ENCODE peak calls at places on chromosome 12, in nine cellular contexts. L, H, D, K, Y, R, J, V and A are unnamed samples.

GRCh38 chr12:93944196-93944595 is 204.2 kb upstream of the PLXNC1 start:
- DNase-seq in Y (no peak), V (no peak), L (no peak), D (no peak), J (no peak), R (no peak), K (peak; percentile 85), H (no peak), A (no peak)

GRCh38 chr12:27578689-27579372 is 54.8 kb downstream of the PPFIBP1 start:
- DNase-seq in R (no peak), Y (no peak), D (no peak), J (no peak), V (no peak), H (no peak), L (no peak), K (no peak), A (no peak)

GRCh38 chr12:118060301-118061010 is 523 bp downstream of the WSB2 start:
- DNase-seq in H (peak; percentile 49), R (peak; percentile 70), J (no peak), V (no peak), D (no peak), Y (peak; percentile 38), K (peak; percentile 66), L (peak; percentile 24), A (no peak)

GRCh38 chr12:68497112-68497511 is 113.6 kb upstream of the RAP1B start:
- DNase-seq in D (no peak), K (no peak), Y (no peak), J (no peak), R (no peak), L (no peak), V (no peak), H (no peak), A (no peak)

GRCh38 chr12:52617403-52617785 is 965 bp downstream of the KRT73 start:
- DNase-seq in K (no peak), R (no peak), L (no peak), J (no peak), H (no peak), Y (no peak), D (no peak), V (no peak), A (no peak)

GRCh38 chr12:48817957-48818830 is at the start of gene CACNB3:
- DNase-seq in K (peak; percentile 72), Y (peak; percentile 51), V (no peak), L (peak; percentile 89), H (peak; percentile 92), R (peak; percentile 83), D (peak; percentile 90), J (peak; percentile 57), A (peak; percentile 61)

GRCh38 chr12:98320026-98320425 is 195.4 kb upstream of the TMPO start:
- DNase-seq in H (no peak), L (no peak), D (no peak), V (no peak), J (no peak), Y (no peak), R (no peak), K (no peak), A (no peak)

GRCh38 chr12:1949771-1950470 is 31.5 kb upstream of the CACNA2D4 start:
- DNase-seq in H (no peak), L (no peak), Y (no peak), V (no peak), R (no peak), D (no peak), J (no peak), K (peak; percentile 11), A (no peak)

GRCh38 chr12:132560421-132560830 is 50.0 kb downstream of the LRCOL1 start:
- DNase-seq in J (peak; percentile 10), K (peak; percentile 33), H (peak; percentile 70), Y (peak; percentile 46), V (no peak), L (peak; percentile 56), R (peak; percentile 58), D (peak; percentile 82), A (peak; percentile 47)

GRCh38 chr12:112530941-112531340 is 112.2 kb downstream of the PTPN11 start:
- DNase-seq in Y (no peak), D (no peak), V (no peak), R (no peak), H (no peak), J (no peak), K (no peak), L (no peak), A (no peak)

GRCh38 chr12:78470354-78471195 is 394.0 kb upstream of the SYT1 start:
- DNase-seq in R (peak; percentile 43), K (peak; percentile 63), Y (peak; percentile 64), D (peak; percentile 6), L (peak; percentile 72), J (peak; percentile 60), H (peak; percentile 60), V (peak; percentile 37), A (peak; percentile 41)

GRCh38 chr12:76927170-76927784 is 48.5 kb upstream of the CSRP2 start:
- DNase-seq in Y (peak; percentile 70), D (peak; percentile 49), R (peak; percentile 35), J (peak; percentile 21), L (peak; percentile 90), K (peak; percentile 64), H (peak; percentile 75), V (peak; percentile 27), A (peak; percentile 43)

GRCh38 chr12:52351196-52352059 is 15.9 kb downstream of the KRT85 start:
- DNase-seq in V (no peak), R (no peak), Y (no peak), J (peak; percentile 57), L (no peak), H (no peak), K (no peak), D (no peak), A (no peak)

GRCh38 chr12:65643171-65643570 is 181.1 kb upstream of the HMGA2 start:
- DNase-seq in R (no peak), L (no peak), D (no peak), Y (peak; percentile 48), V (no peak), K (no peak), H (no peak), J (no peak), A (no peak)

GRCh38 chr12:1796515-1797010 is 23.8 kb upstream of the LRTM2 start:
- DNase-seq in L (peak; percentile 51), R (no peak), Y (no peak), J (peak; percentile 27), H (no peak), K (peak; percentile 66), V (no peak), D (no peak), A (peak; percentile 18)

GRCh38 chr12:20280515-20280914 is 87.8 kb upstream of the PDE3A start:
- DNase-seq in D (no peak), K (peak; percentile 7), H (no peak), Y (no peak), V (no peak), L (no peak), J (no peak), R (no peak), A (no peak)

GRCh38 chr12:25051583-25052190 is 102.8 kb upstream of the BCAT1 start:
- DNase-seq in K (no peak), Y (no peak), R (no peak), J (peak; percentile 63), V (no peak), H (no peak), L (no peak), D (no peak), A (peak; percentile 90)

GRCh38 chr12:73863541-73863940 is 674.1 kb upstream of the ATXN7L3B start:
- DNase-seq in V (peak; percentile 21), D (no peak), Y (peak; percentile 85), L (no peak), J (no peak), R (no peak), H (no peak), K (no peak), A (no peak)

GRCh38 chr12:68317047-68317667 is 15.0 kb downstream of the MDM1 start:
- DNase-seq in D (peak; percentile 40), J (peak; percentile 57), R (peak; percentile 76), H (peak; percentile 66), L (peak; percentile 61), Y (peak; percentile 65), K (peak; percentile 72), V (peak; percentile 27), A (peak; percentile 72)

GRCh38 chr12:59388176-59388575 is 207.7 kb upstream of the SLC16A7 start:
- DNase-seq in J (no peak), D (no peak), R (no peak), V (no peak), Y (peak; percentile 25), L (no peak), H (no peak), K (no peak), A (no peak)

GRCh38 chr12:66768293-66768692 is 89.4 kb upstream of the GRIP1 start:
- DNase-seq in V (no peak), J (no peak), D (no peak), R (no peak), Y (no peak), H (no peak), L (no peak), K (no peak), A (peak; percentile 18)

GRCh38 chr12:52181757-52182156 is 10.1 kb downstream of the KRT80 start:
- DNase-seq in J (no peak), R (peak; percentile 67), D (peak; percentile 67), H (peak; percentile 73), V (no peak), L (peak; percentile 60), K (peak; percentile 67), Y (no peak), A (no peak)

GRCh38 chr12:105420046-105420445 is 89.6 kb downstream of the C12orf75 start:
- DNase-seq in J (no peak), K (no peak), Y (no peak), L (no peak), H (no peak), D (no peak), V (no peak), R (no peak), A (no peak)
- H2AFZ ChIP-seq in J (no peak overlapping the region), K (no peak overlapping the region), Y (no peak overlapping the region), L (no peak overlapping the region), H (no peak overlapping the region), D (no peak overlapping the region), V (no peak overlapping the region), R (no peak overlapping the region), A (no peak overlapping the region)

GRCh38 chr12:109387425-109388166 is 39.9 kb downstream of the MYO1H start:
- DNase-seq in L (peak; percentile 79), H (peak; percentile 57), R (peak; percentile 44), J (peak; percentile 72), D (peak; percentile 31), K (peak; percentile 57), Y (peak; percentile 61), V (peak; percentile 44), A (peak; percentile 57)
- TF ChIP-seq EZH2phosphoT487 in L (no peak), H (no peak), R (no peak), J (no peak), D (no peak), K (no peak), Y (no peak), V (no peak), A (no peak)

DNA sequence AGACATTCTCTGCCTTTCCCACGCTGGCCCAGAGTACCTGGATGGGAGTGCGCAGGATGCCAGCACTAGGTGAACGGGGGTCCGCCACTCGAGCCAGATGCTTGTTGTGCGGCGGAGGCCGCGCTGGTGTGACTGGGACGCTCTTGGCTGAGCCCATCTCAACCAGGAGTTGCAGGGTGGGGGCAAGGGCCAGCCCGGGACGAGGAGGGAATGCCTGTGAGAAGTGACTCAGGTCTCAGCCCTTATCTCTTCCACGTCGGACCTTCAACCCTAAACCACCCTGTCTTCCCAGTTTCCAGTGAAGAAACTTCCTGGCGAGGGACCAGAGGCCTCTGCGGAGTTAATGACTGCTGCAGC is 312 bp downstream of the CDCA3 start:
- DNase-seq in L (peak; percentile 29), Y (no peak), J (no peak), H (no peak), V (no peak), R (peak; percentile 86), D (no peak), K (no peak), A (peak; percentile 31)
- H3K4me3 ChIP-seq in L (peak overlapping the region; percentile 80), Y (peak overlapping the region; percentile 86), J (peak overlapping the region; percentile 87), H (peak overlapping the region; percentile 73), V (peak overlapping the region; percentile 94), R (no peak overlapping the region), D (peak overlapping the region; percentile 70), K (peak overlapping the region; percentile 89), A (peak overlapping the region; percentile 93)

GRCh38 chr12:110449799-110450497 is at the start of gene ARPC3:
- DNase-seq in R (peak; percentile 98), Y (peak; percentile 97), D (peak; percentile 93), V (peak; percentile 84), K (peak; percentile 99), J (peak; percentile 87), L (peak; percentile 98), H (peak; percentile 96), A (peak; percentile 98)
- H2AFZ ChIP-seq in R (peak within 1 kb of the TSS; percentile 85), Y (peak within 1 kb of the TSS; percentile 77), D (peak within 1 kb of the TSS; percentile 93), V (no peak within 1 kb of the TSS), K (peak within 1 kb of the TSS; percentile 96), J (peak within 1 kb of the TSS; percentile 61), L (peak within 1 kb of the TSS; percentile 45), H (peak within 1 kb of the TSS; percentile 84), A (peak within 1 kb of the TSS; percentile 60)